ENCODE peak calls at places on chromosomes 11 and 22, in four cellular contexts. Y is body of pancreas; C is activated T-helper 1 cell treated with anti-CD3 and anti-CD28 coated beads, Interleukin-12 subunit alpha, Interleukin-12 subunit beta, Interleukin-2, Interleukin-4 antibody, amounts not matched to agents 30 ng/mL and 10 ng/mL and 1 ng/mL, durations not matched to agents 14 hours and 24 hours and 36 hours; S is gastrocnemius medialis. J is an unnamed sample.

GRCh38 chr22:50314455-50315288 is 7.2 kb upstream of the PLXNB2 start:
- DNase-seq in Y (no peak), S (no peak), C (peak), J (no peak)

GRCh38 chr22:46162771-46163170 is 12.4 kb downstream of the PPARA start:
- DNase-seq in C (no peak), S (no peak), Y (no peak), J (no peak)

GRCh38 chr11:77510095-77510494 is 36.2 kb upstream of the PAK1 start:
- DNase-seq in C (no peak), Y (no peak), S (no peak), J (no peak)

GRCh38 chr11:45774786-45775185 is 30.2 kb upstream of the SLC35C1 start:
- DNase-seq in Y (no peak), C (no peak), S (no peak), J (no peak)

GRCh38 chr11:101866619-101867491 is 48.0 kb upstream of the CEP126 start:
- DNase-seq in C (no peak), Y (no peak), S (no peak), J (no peak)

GRCh38 chr11:128482512-128483191 is 104.7 kb downstream of the ETS1 start:
- DNase-seq in Y (no peak), C (no peak), S (peak), J (no peak)

GRCh38 chr22:39177456-39177775 is 24.9 kb upstream of the CBX7 start:
- DNase-seq in S (no peak), Y (no peak), C (no peak), J (no peak)

GRCh38 chr22:38735465-38736256 is 20.1 kb downstream of the SUN2 start:
- DNase-seq in C (no peak), S (no peak), Y (no peak), J (no peak)

GRCh38 chr11:115623021-115623451 is 118.8 kb upstream of the CADM1 start:
- DNase-seq in C (no peak), S (peak), Y (peak), J (no peak)

GRCh38 chr22:46001426-46002106 is 24.6 kb upstream of the WNT7B start:
- DNase-seq in C (no peak), Y (no peak), S (no peak), J (no peak)

GRCh38 chr11:84420261-84420660 is 1134.1 kb upstream of the CCDC90B start:
- DNase-seq in C (no peak), S (no peak), Y (no peak), J (peak)

GRCh38 chr22:49632199-49633009 is 195.3 kb downstream of the BRD1 start:
- DNase-seq in S (no peak), Y (peak), C (no peak), J (peak)

GRCh38 chr11:23113887-23114216 is 253.6 kb upstream of the CCDC179 start:
- DNase-seq in Y (no peak), C (no peak), S (no peak), J (no peak)

GRCh38 chr22:43272869-43273318 is 70.3 kb downstream of the SCUBE1 start:
- DNase-seq in S (no peak), C (no peak), Y (no peak), J (no peak)

GRCh38 chr11:36073411-36074203 is 129.7 kb downstream of the LDLRAD3 start:
- DNase-seq in Y (no peak), S (peak), C (no peak), J (no peak)

GRCh38 chr11:66619080-66619554 is 2.7 kb downstream of the RBM14 start:
- DNase-seq in Y (no peak), S (no peak), C (peak), J (no peak)

GRCh38 chr11:50074161-50074560 is 41.5 kb downstream of the OR4C45 start:
- DNase-seq in S (no peak), C (no peak), Y (no peak), J (no peak)

GRCh38 chr11:19337779-19338178 is 97.0 kb upstream of the E2F8 start:
- DNase-seq in Y (no peak), C (no peak), S (no peak), J (no peak)

GRCh38 chr11:37511425-37511933 is 913.4 kb upstream of the RAG2 start:
- DNase-seq in Y (no peak), S (no peak), C (no peak), J (no peak)

GRCh38 chr11:111949519-111950426 is 12.6 kb downstream of the DIXDC1 start:
- DNase-seq in S (no peak), C (no peak), Y (no peak), J (no peak)

GRCh38 chr11:83335446-83336070 is 49.4 kb upstream of the CCDC90B start:
- DNase-seq in C (no peak), S (no peak), Y (no peak), J (no peak)

GRCh38 chr22:25161916-25162530 is 37.6 kb upstream of the CRYBB3 start:
- DNase-seq in C (no peak), S (peak), Y (no peak), J (no peak)

GRCh38 chr22:27139935-27140493 is 482.6 kb downstream of the MIAT start:
- DNase-seq in S (no peak), Y (no peak), C (no peak), J (no peak)

GRCh38 chr11:723120-723883 is 17.3 kb downstream of the EPS8L2 start:
- DNase-seq in S (no peak), C (peak), Y (no peak), J (no peak)

GRCh38 chr11:118791961-118792578 is 1.1 kb upstream of the DDX6 start:
- DNase-seq in C (peak), S (peak), Y (peak), J (peak)

GRCh38 chr22:32413715-32414114 is 1.7 kb upstream of the RTCB start:
- DNase-seq in C (no peak), Y (no peak), S (no peak), J (no peak)

GRCh38 chr22:23542933-23543332 is 37.2 kb downstream of the IGLL1 start:
- DNase-seq in S (no peak), Y (no peak), C (no peak), J (no peak)

GRCh38 chr11:99548264-99548663 is 527.5 kb downstream of the CNTN5 start:
- DNase-seq in C (no peak), S (no peak), Y (no peak), J (no peak)

GRCh38 chr11:68335693-68336092 is 23.3 kb downstream of the LRP5 start:
- DNase-seq in S (no peak), C (no peak), Y (no peak), J (no peak)

GRCh38 chr11:102115557-102115956 is 5.3 kb downstream of the YAP1 start:
- DNase-seq in C (no peak), S (no peak), Y (no peak), J (peak)

GRCh38 chr11:1350086-1350725 is 39.5 kb upstream of the BRSK2 start:
- DNase-seq in S (peak), Y (no peak), C (no peak), J (no peak)

GRCh38 chr11:3159296-3160190 is 5.6 kb downstream of the OSBPL5 start:
- DNase-seq in Y (peak), S (peak), C (no peak), J (no peak)

GRCh38 chr11:61922539-61922938 is 5.2 kb upstream of the RAB3IL1 start:
- DNase-seq in S (peak), C (no peak), Y (peak), J (no peak)

GRCh38 chr11:35463211-35463810 is 44.0 kb upstream of the SLC1A2 start:
- DNase-seq in C (no peak), Y (no peak), S (no peak), J (no peak)

GRCh38 chr11:257766-258493 is 20.3 kb upstream of the NLRP6 start:
- DNase-seq in S (no peak), Y (no peak), C (no peak), J (no peak)

GRCh38 chr11:117833401-117833891 is 8.9 kb upstream of the FXYD2 start:
- DNase-seq in C (no peak), Y (peak), S (peak), J (no peak)

GRCh38 chr11:46367244-46367915 is 14.1 kb upstream of the MDK start:
- DNase-seq in Y (peak), S (peak), C (peak), J (no peak)

J was measured in neuronal stem cell.